ENCODE peak calls at places on chromosomes 11 and 22, in four cellular contexts. One of them, this sample, is unnamed.

GRCh38 chr22:32499666-32500065 is 25.1 kb downstream of the FBXO7 start:
- DNase-seq in hepatocyte: no peak
- DNase-seq in iPS DF 6.9: no peak
- DNase-seq in GM10248: no peak
- DNase-seq in this sample: no peak

GRCh38 chr11:100151944-100152343 is 535.1 kb upstream of the ARHGAP42 start:
- DNase-seq in GM10248: no peak
- DNase-seq in iPS DF 6.9: no peak
- DNase-seq in hepatocyte: no peak
- DNase-seq in this sample: no peak

GRCh38 chr11:65833297-65834030 is at the start of gene SNX32:
- DNase-seq in hepatocyte: peak; percentile 97
- DNase-seq in GM10248: peak; percentile 100
- DNase-seq in iPS DF 6.9: no peak
- DNase-seq in this sample: no peak

GRCh38 chr11:15711311-15711710 is 596.6 kb downstream of the INSC start:
- DNase-seq in GM10248: no peak
- DNase-seq in iPS DF 6.9: peak; percentile 22
- DNase-seq in hepatocyte: no peak
- DNase-seq in this sample: no peak

GRCh38 chr22:36252754-36253522 is at the start of gene APOL1:
- DNase-seq in hepatocyte: peak; percentile 50
- DNase-seq in GM10248: peak; percentile 66
- DNase-seq in iPS DF 6.9: no peak
- DNase-seq in this sample: peak; percentile 70

GRCh38 chr11:87600938-87601337 is 563.2 kb downstream of the TMEM135 start:
- DNase-seq in GM10248: no peak
- DNase-seq in hepatocyte: no peak
- DNase-seq in iPS DF 6.9: no peak
- DNase-seq in this sample: no peak

GRCh38 chr22:46417268-46417580 is 81.7 kb downstream of the TRMU start:
- DNase-seq in GM10248: no peak
- DNase-seq in iPS DF 6.9: no peak
- DNase-seq in hepatocyte: no peak
- DNase-seq in this sample: no peak

GRCh38 chr11:110968348-110969062 is 256.3 kb upstream of the ARHGAP20 start:
- DNase-seq in GM10248: no peak
- DNase-seq in iPS DF 6.9: no peak
- DNase-seq in hepatocyte: no peak
- DNase-seq in this sample: no peak

GRCh38 chr11:72739240-72740059 is 12.8 kb downstream of the ARAP1 start:
- DNase-seq in iPS DF 6.9: no peak
- DNase-seq in GM10248: no peak
- DNase-seq in hepatocyte: no peak
- DNase-seq in this sample: no peak

GRCh38 chr22:33325232-33326004 is 267.2 kb upstream of the SYN3 start:
- DNase-seq in iPS DF 6.9: no peak
- DNase-seq in hepatocyte: peak; percentile 23
- DNase-seq in GM10248: peak; percentile 70
- DNase-seq in this sample: peak; percentile 60

GRCh38 chr11:70410276-70410675 is 11.9 kb downstream of the CTTN start:
- DNase-seq in GM10248: no peak
- DNase-seq in hepatocyte: no peak
- DNase-seq in iPS DF 6.9: no peak
- DNase-seq in this sample: no peak

GRCh38 chr11:46348986-46349401 is 1.7 kb downstream of the DGKZ start:
- DNase-seq in iPS DF 6.9: no peak
- DNase-seq in hepatocyte: no peak
- DNase-seq in GM10248: no peak
- DNase-seq in this sample: no peak

GRCh38 chr11:130523609-130524008 is 75.2 kb downstream of the ADAMTS15 start:
- DNase-seq in GM10248: no peak
- DNase-seq in hepatocyte: no peak
- DNase-seq in iPS DF 6.9: no peak
- DNase-seq in this sample: no peak

GRCh38 chr11:12671378-12671777 is 2.8 kb upstream of the TEAD1 start:
- DNase-seq in GM10248: no peak
- DNase-seq in iPS DF 6.9: no peak
- DNase-seq in hepatocyte: no peak
- DNase-seq in this sample: no peak

GRCh38 chr22:19730662-19731360 is 7.5 kb downstream of the GP1BB start:
- DNase-seq in iPS DF 6.9: no peak
- DNase-seq in hepatocyte: peak; percentile 89
- DNase-seq in GM10248: peak; percentile 91
- DNase-seq in this sample: peak; percentile 96

GRCh38 chr11:46361283-46362145 is 14.3 kb downstream of the DGKZ start:
- DNase-seq in iPS DF 6.9: no peak
- DNase-seq in hepatocyte: no peak
- DNase-seq in GM10248: peak; percentile 94
- DNase-seq in this sample: no peak

GRCh38 chr11:40722179-40722795 is 737.2 kb downstream of the LRRC4C start:
- DNase-seq in hepatocyte: peak; percentile 49
- DNase-seq in GM10248: peak; percentile 25
- DNase-seq in iPS DF 6.9: peak; percentile 43
- DNase-seq in this sample: peak; percentile 51

GRCh38 chr11:130314184-130314748 is 451 bp downstream of the ZBTB44 start:
- DNase-seq in GM10248: peak; percentile 75
- DNase-seq in iPS DF 6.9: no peak
- DNase-seq in hepatocyte: peak; percentile 80
- DNase-seq in this sample: peak; percentile 72

GRCh38 chr22:35893698-35894097 is 134.9 kb downstream of the RBFOX2 start:
- DNase-seq in GM10248: no peak
- DNase-seq in iPS DF 6.9: no peak
- DNase-seq in hepatocyte: no peak
- DNase-seq in this sample: no peak

GRCh38 chr11:113375402-113375801 is 12.2 kb upstream of the ANKK1 start:
- DNase-seq in iPS DF 6.9: no peak
- DNase-seq in GM10248: no peak
- DNase-seq in hepatocyte: no peak
- DNase-seq in this sample: no peak

GRCh38 chr11:30453705-30454104 is 130.8 kb downstream of the ARL14EP start:
- DNase-seq in GM10248: no peak
- DNase-seq in iPS DF 6.9: no peak
- DNase-seq in hepatocyte: no peak
- DNase-seq in this sample: no peak

GRCh38 chr22:49377306-49377705 is 450.4 kb downstream of the BRD1 start:
- DNase-seq in iPS DF 6.9: no peak
- DNase-seq in hepatocyte: no peak
- DNase-seq in GM10248: no peak
- DNase-seq in this sample: no peak

GRCh38 chr11:12695221-12695794 is 21.1 kb downstream of the TEAD1 start:
- DNase-seq in hepatocyte: no peak
- DNase-seq in GM10248: no peak
- DNase-seq in iPS DF 6.9: no peak
- DNase-seq in this sample: no peak

GRCh38 chr11:128417607-128418324 is 169.6 kb downstream of the ETS1 start:
- DNase-seq in iPS DF 6.9: no peak
- DNase-seq in GM10248: no peak
- DNase-seq in hepatocyte: no peak
- DNase-seq in this sample: no peak

GRCh38 chr11:69287968-69288882 is 5.7 kb upstream of the MYEOV start:
- DNase-seq in hepatocyte: peak; percentile 84
- DNase-seq in GM10248: no peak
- DNase-seq in iPS DF 6.9: no peak
- DNase-seq in this sample: peak; percentile 45

GRCh38 chr11:67539588-67539987 is 16.3 kb upstream of the CABP2 start:
- DNase-seq in iPS DF 6.9: no peak
- DNase-seq in hepatocyte: no peak
- DNase-seq in GM10248: no peak
- DNase-seq in this sample: peak; percentile 38

GRCh38 chr11:69471329-69472052 is 10.0 kb upstream of the LINC01488 start:
- DNase-seq in GM10248: no peak
- DNase-seq in iPS DF 6.9: no peak
- DNase-seq in hepatocyte: no peak
- DNase-seq in this sample: no peak

GRCh38 chr11:118789501-118790356 is 1.2 kb downstream of the DDX6 start:
- DNase-seq in iPS DF 6.9: no peak
- DNase-seq in hepatocyte: peak; percentile 45
- DNase-seq in GM10248: peak; percentile 47
- DNase-seq in this sample: peak; percentile 33

GRCh38 chr11:86064236-86064803 is 4.6 kb downstream of the PICALM start:
- DNase-seq in iPS DF 6.9: no peak
- DNase-seq in hepatocyte: no peak
- DNase-seq in GM10248: no peak
- DNase-seq in this sample: no peak

GRCh38 chr11:74686792-74687191 is 44.4 kb downstream of the CHRDL2 start:
- DNase-seq in hepatocyte: no peak
- DNase-seq in GM10248: no peak
- DNase-seq in iPS DF 6.9: no peak
- DNase-seq in this sample: no peak

GRCh38 chr22:21624120-21624879 is 5.5 kb downstream of the YDJC start:
- DNase-seq in GM10248: no peak
- DNase-seq in hepatocyte: peak; percentile 45
- DNase-seq in iPS DF 6.9: no peak
- DNase-seq in this sample: peak; percentile 42

GRCh38 chr11:15289718-15290117 is 175.0 kb downstream of the INSC start:
- DNase-seq in GM10248: no peak
- DNase-seq in hepatocyte: no peak
- DNase-seq in iPS DF 6.9: no peak
- DNase-seq in this sample: no peak

GRCh38 chr22:33875316-33875715 is 45.0 kb downstream of the LARGE1 start:
- DNase-seq in iPS DF 6.9: no peak
- DNase-seq in hepatocyte: no peak
- DNase-seq in GM10248: no peak
- DNase-seq in this sample: no peak

GRCh38 chr11:94201004-94201465 is 72.4 kb downstream of the PANX1 start:
- DNase-seq in hepatocyte: peak; percentile 51
- DNase-seq in iPS DF 6.9: no peak
- DNase-seq in GM10248: no peak
- DNase-seq in this sample: no peak

GRCh38 chr11:70537576-70538571 is 139.5 kb downstream of the CTTN start:
- DNase-seq in GM10248: no peak
- DNase-seq in iPS DF 6.9: no peak
- DNase-seq in hepatocyte: no peak
- DNase-seq in this sample: no peak

GRCh38 chr11:60504219-60504618 is 11.0 kb upstream of the MS4A13 start:
- DNase-seq in iPS DF 6.9: no peak
- DNase-seq in hepatocyte: no peak
- DNase-seq in GM10248: no peak
- DNase-seq in this sample: no peak

GRCh38 chr11:113014262-113014661 is 53.0 kb downstream of the NCAM1 start:
- DNase-seq in iPS DF 6.9: no peak
- DNase-seq in hepatocyte: peak; percentile 64
- DNase-seq in GM10248: no peak
- DNase-seq in this sample: no peak

GRCh38 chr11:106880121-106880520 is 138.2 kb downstream of the GUCY1A2 start:
- DNase-seq in GM10248: no peak
- DNase-seq in hepatocyte: no peak
- DNase-seq in iPS DF 6.9: peak; percentile 16
- DNase-seq in this sample: no peak

GRCh38 chr11:91608662-91609061 is 616.0 kb upstream of the FAT3 start:
- DNase-seq in GM10248: no peak
- DNase-seq in iPS DF 6.9: no peak
- DNase-seq in hepatocyte: no peak
- DNase-seq in this sample: no peak

GRCh38 chr11:131893103-131893502 is 522.7 kb downstream of the NTM start:
- DNase-seq in hepatocyte: no peak
- DNase-seq in GM10248: peak; percentile 70
- DNase-seq in iPS DF 6.9: no peak
- DNase-seq in this sample: no peak

This sample was measured in HT-29.